ENCODE peak calls at places on chromosomes 3 and 15, in eight cellular contexts. One of them, this sample, is unnamed.

GRCh38 chr3:158097571-158098553 is 8.4 kb downstream of the SHOX2 start:
- DNase-seq in activated naive CD4-positive, alpha-beta T cell treated with anti-CD3 and anti-CD28 coated beads, Interleukin-2, amount 50 U/mL, for 16 hours: peak; percentile 69
- DNase-seq in cardiac muscle cell: peak; percentile 55
- DNase-seq in stimulated activated naive B cell treated with anti-CD40 and anti-IgM and Interleukin-4, amounts not matched to agents 10 μg/mL and 1 μg/mL and 100 μg/mL, for 72 hours: peak; percentile 81
- DNase-seq in activated T-cell treated with anti-CD3 and anti-CD28 coated beads, Interleukin-2, amount 50 U/mL, for 1 hour: peak; percentile 75
- DNase-seq in amniotic stem cell: no peak
- DNase-seq in CD8-positive, alpha-beta T cell: peak; percentile 63
- DNase-seq in tibial nerve: no peak
- DNase-seq in this sample: peak; percentile 67

GRCh38 chr15:71570736-71571135 is 239.6 kb upstream of the NR2E3 start:
- DNase-seq in CD8-positive, alpha-beta T cell: no peak
- DNase-seq in tibial nerve: no peak
- DNase-seq in stimulated activated naive B cell treated with anti-CD40 and anti-IgM and Interleukin-4, amounts not matched to agents 10 μg/mL and 1 μg/mL and 100 μg/mL, for 72 hours: no peak
- DNase-seq in activated naive CD4-positive, alpha-beta T cell treated with anti-CD3 and anti-CD28 coated beads, Interleukin-2, amount 50 U/mL, for 16 hours: no peak
- DNase-seq in activated T-cell treated with anti-CD3 and anti-CD28 coated beads, Interleukin-2, amount 50 U/mL, for 1 hour: no peak
- DNase-seq in cardiac muscle cell: no peak
- DNase-seq in amniotic stem cell: no peak
- DNase-seq in this sample: no peak

GRCh38 chr3:120506828-120507774 is 56.3 kb upstream of the FSTL1 start:
- DNase-seq in stimulated activated naive B cell treated with anti-CD40 and anti-IgM and Interleukin-4, amounts not matched to agents 10 μg/mL and 1 μg/mL and 100 μg/mL, for 72 hours: no peak
- DNase-seq in activated T-cell treated with anti-CD3 and anti-CD28 coated beads, Interleukin-2, amount 50 U/mL, for 1 hour: no peak
- DNase-seq in CD8-positive, alpha-beta T cell: no peak
- DNase-seq in amniotic stem cell: no peak
- DNase-seq in cardiac muscle cell: peak; percentile 70
- DNase-seq in tibial nerve: peak; percentile 75
- DNase-seq in activated naive CD4-positive, alpha-beta T cell treated with anti-CD3 and anti-CD28 coated beads, Interleukin-2, amount 50 U/mL, for 16 hours: no peak
- DNase-seq in this sample: no peak

GRCh38 chr3:50347187-50347813 is 1.8 kb upstream of the ZMYND10 start:
- DNase-seq in activated T-cell treated with anti-CD3 and anti-CD28 coated beads, Interleukin-2, amount 50 U/mL, for 1 hour: peak; percentile 79
- DNase-seq in cardiac muscle cell: peak; percentile 78
- DNase-seq in stimulated activated naive B cell treated with anti-CD40 and anti-IgM and Interleukin-4, amounts not matched to agents 10 μg/mL and 1 μg/mL and 100 μg/mL, for 72 hours: peak; percentile 47
- DNase-seq in activated naive CD4-positive, alpha-beta T cell treated with anti-CD3 and anti-CD28 coated beads, Interleukin-2, amount 50 U/mL, for 16 hours: peak; percentile 78
- DNase-seq in amniotic stem cell: no peak
- DNase-seq in CD8-positive, alpha-beta T cell: peak; percentile 76
- DNase-seq in tibial nerve: peak; percentile 62
- DNase-seq in this sample: no peak

GRCh38 chr3:118817748-118818165 is 216.9 kb downstream of the IGSF11 start:
- DNase-seq in cardiac muscle cell: peak; percentile 65
- DNase-seq in amniotic stem cell: peak; percentile 9
- DNase-seq in stimulated activated naive B cell treated with anti-CD40 and anti-IgM and Interleukin-4, amounts not matched to agents 10 μg/mL and 1 μg/mL and 100 μg/mL, for 72 hours: no peak
- DNase-seq in tibial nerve: peak; percentile 36
- DNase-seq in activated T-cell treated with anti-CD3 and anti-CD28 coated beads, Interleukin-2, amount 50 U/mL, for 1 hour: no peak
- DNase-seq in CD8-positive, alpha-beta T cell: peak; percentile 35
- DNase-seq in activated naive CD4-positive, alpha-beta T cell treated with anti-CD3 and anti-CD28 coated beads, Interleukin-2, amount 50 U/mL, for 16 hours: peak; percentile 24
- DNase-seq in this sample: peak; percentile 42

GRCh38 chr15:38696120-38696727 is 131.6 kb upstream of the RASGRP1 start:
- DNase-seq in CD8-positive, alpha-beta T cell: peak; percentile 75
- DNase-seq in activated naive CD4-positive, alpha-beta T cell treated with anti-CD3 and anti-CD28 coated beads, Interleukin-2, amount 50 U/mL, for 16 hours: peak; percentile 56
- DNase-seq in tibial nerve: no peak
- DNase-seq in cardiac muscle cell: peak; percentile 35
- DNase-seq in amniotic stem cell: no peak
- DNase-seq in activated T-cell treated with anti-CD3 and anti-CD28 coated beads, Interleukin-2, amount 50 U/mL, for 1 hour: peak; percentile 59
- DNase-seq in stimulated activated naive B cell treated with anti-CD40 and anti-IgM and Interleukin-4, amounts not matched to agents 10 μg/mL and 1 μg/mL and 100 μg/mL, for 72 hours: no peak
- DNase-seq in this sample: no peak

GRCh38 chr15:30065025-30065801 is 17.5 kb upstream of the GOLGA8J start:
- DNase-seq in activated naive CD4-positive, alpha-beta T cell treated with anti-CD3 and anti-CD28 coated beads, Interleukin-2, amount 50 U/mL, for 16 hours: no peak
- DNase-seq in tibial nerve: no peak
- DNase-seq in activated T-cell treated with anti-CD3 and anti-CD28 coated beads, Interleukin-2, amount 50 U/mL, for 1 hour: no peak
- DNase-seq in CD8-positive, alpha-beta T cell: no peak
- DNase-seq in amniotic stem cell: no peak
- DNase-seq in stimulated activated naive B cell treated with anti-CD40 and anti-IgM and Interleukin-4, amounts not matched to agents 10 μg/mL and 1 μg/mL and 100 μg/mL, for 72 hours: no peak
- DNase-seq in cardiac muscle cell: peak; percentile 38
- DNase-seq in this sample: no peak

GRCh38 chr3:51718547-51719412 is 11.9 kb downstream of the GRM2 start:
- DNase-seq in amniotic stem cell: no peak
- DNase-seq in activated T-cell treated with anti-CD3 and anti-CD28 coated beads, Interleukin-2, amount 50 U/mL, for 1 hour: no peak
- DNase-seq in cardiac muscle cell: peak; percentile 55
- DNase-seq in activated naive CD4-positive, alpha-beta T cell treated with anti-CD3 and anti-CD28 coated beads, Interleukin-2, amount 50 U/mL, for 16 hours: peak; percentile 38
- DNase-seq in tibial nerve: peak; percentile 17
- DNase-seq in stimulated activated naive B cell treated with anti-CD40 and anti-IgM and Interleukin-4, amounts not matched to agents 10 μg/mL and 1 μg/mL and 100 μg/mL, for 72 hours: peak; percentile 64
- DNase-seq in CD8-positive, alpha-beta T cell: peak; percentile 33
- DNase-seq in this sample: peak; percentile 10

GRCh38 chr15:61681038-61681418 is 379.2 kb downstream of the VPS13C start:
- DNase-seq in activated naive CD4-positive, alpha-beta T cell treated with anti-CD3 and anti-CD28 coated beads, Interleukin-2, amount 50 U/mL, for 16 hours: no peak
- DNase-seq in CD8-positive, alpha-beta T cell: no peak
- DNase-seq in cardiac muscle cell: no peak
- DNase-seq in amniotic stem cell: no peak
- DNase-seq in stimulated activated naive B cell treated with anti-CD40 and anti-IgM and Interleukin-4, amounts not matched to agents 10 μg/mL and 1 μg/mL and 100 μg/mL, for 72 hours: no peak
- DNase-seq in tibial nerve: no peak
- DNase-seq in activated T-cell treated with anti-CD3 and anti-CD28 coated beads, Interleukin-2, amount 50 U/mL, for 1 hour: no peak
- DNase-seq in this sample: no peak

GRCh38 chr15:51493892-51494291 is 128.7 kb downstream of the DMXL2 start:
- DNase-seq in amniotic stem cell: no peak
- DNase-seq in cardiac muscle cell: peak; percentile 38
- DNase-seq in tibial nerve: no peak
- DNase-seq in activated T-cell treated with anti-CD3 and anti-CD28 coated beads, Interleukin-2, amount 50 U/mL, for 1 hour: no peak
- DNase-seq in activated naive CD4-positive, alpha-beta T cell treated with anti-CD3 and anti-CD28 coated beads, Interleukin-2, amount 50 U/mL, for 16 hours: no peak
- DNase-seq in stimulated activated naive B cell treated with anti-CD40 and anti-IgM and Interleukin-4, amounts not matched to agents 10 μg/mL and 1 μg/mL and 100 μg/mL, for 72 hours: no peak
- DNase-seq in CD8-positive, alpha-beta T cell: no peak
- DNase-seq in this sample: no peak

GRCh38 chr3:13301295-13301987 is 118.7 kb downstream of the NUP210 start:
- DNase-seq in tibial nerve: no peak
- DNase-seq in CD8-positive, alpha-beta T cell: no peak
- DNase-seq in activated naive CD4-positive, alpha-beta T cell treated with anti-CD3 and anti-CD28 coated beads, Interleukin-2, amount 50 U/mL, for 16 hours: no peak
- DNase-seq in stimulated activated naive B cell treated with anti-CD40 and anti-IgM and Interleukin-4, amounts not matched to agents 10 μg/mL and 1 μg/mL and 100 μg/mL, for 72 hours: peak; percentile 20
- DNase-seq in activated T-cell treated with anti-CD3 and anti-CD28 coated beads, Interleukin-2, amount 50 U/mL, for 1 hour: no peak
- DNase-seq in cardiac muscle cell: peak; percentile 65
- DNase-seq in amniotic stem cell: peak; percentile 20
- DNase-seq in this sample: no peak

GRCh38 chr3:157502916-157503620 is at the start of gene VEPH1:
- DNase-seq in stimulated activated naive B cell treated with anti-CD40 and anti-IgM and Interleukin-4, amounts not matched to agents 10 μg/mL and 1 μg/mL and 100 μg/mL, for 72 hours: no peak
- DNase-seq in activated naive CD4-positive, alpha-beta T cell treated with anti-CD3 and anti-CD28 coated beads, Interleukin-2, amount 50 U/mL, for 16 hours: no peak
- DNase-seq in CD8-positive, alpha-beta T cell: no peak
- DNase-seq in tibial nerve: no peak
- DNase-seq in amniotic stem cell: no peak
- DNase-seq in cardiac muscle cell: peak; percentile 83
- DNase-seq in activated T-cell treated with anti-CD3 and anti-CD28 coated beads, Interleukin-2, amount 50 U/mL, for 1 hour: no peak
- DNase-seq in this sample: no peak

GRCh38 chr3:184314700-184315505 is 497 bp downstream of the EIF4G1 start:
- DNase-seq in activated naive CD4-positive, alpha-beta T cell treated with anti-CD3 and anti-CD28 coated beads, Interleukin-2, amount 50 U/mL, for 16 hours: peak; percentile 72
- DNase-seq in amniotic stem cell: no peak
- DNase-seq in cardiac muscle cell: peak; percentile 92
- DNase-seq in CD8-positive, alpha-beta T cell: peak; percentile 67
- DNase-seq in stimulated activated naive B cell treated with anti-CD40 and anti-IgM and Interleukin-4, amounts not matched to agents 10 μg/mL and 1 μg/mL and 100 μg/mL, for 72 hours: no peak
- DNase-seq in activated T-cell treated with anti-CD3 and anti-CD28 coated beads, Interleukin-2, amount 50 U/mL, for 1 hour: peak; percentile 78
- DNase-seq in tibial nerve: peak; percentile 79
- DNase-seq in this sample: no peak

GRCh38 chr3:45509038-45509767 is 85.3 kb upstream of the LIMD1 start:
- DNase-seq in activated naive CD4-positive, alpha-beta T cell treated with anti-CD3 and anti-CD28 coated beads, Interleukin-2, amount 50 U/mL, for 16 hours: peak; percentile 39
- DNase-seq in amniotic stem cell: peak; percentile 81
- DNase-seq in stimulated activated naive B cell treated with anti-CD40 and anti-IgM and Interleukin-4, amounts not matched to agents 10 μg/mL and 1 μg/mL and 100 μg/mL, for 72 hours: no peak
- DNase-seq in cardiac muscle cell: peak; percentile 49
- DNase-seq in activated T-cell treated with anti-CD3 and anti-CD28 coated beads, Interleukin-2, amount 50 U/mL, for 1 hour: no peak
- DNase-seq in CD8-positive, alpha-beta T cell: no peak
- DNase-seq in tibial nerve: no peak
- DNase-seq in this sample: no peak

GRCh38 chr15:66931768-66932633 is 133.4 kb upstream of the SMAD3 start:
- DNase-seq in cardiac muscle cell: peak; percentile 73
- DNase-seq in stimulated activated naive B cell treated with anti-CD40 and anti-IgM and Interleukin-4, amounts not matched to agents 10 μg/mL and 1 μg/mL and 100 μg/mL, for 72 hours: no peak
- DNase-seq in CD8-positive, alpha-beta T cell: no peak
- DNase-seq in activated naive CD4-positive, alpha-beta T cell treated with anti-CD3 and anti-CD28 coated beads, Interleukin-2, amount 50 U/mL, for 16 hours: no peak
- DNase-seq in amniotic stem cell: no peak
- DNase-seq in activated T-cell treated with anti-CD3 and anti-CD28 coated beads, Interleukin-2, amount 50 U/mL, for 1 hour: no peak
- DNase-seq in tibial nerve: no peak
- DNase-seq in this sample: no peak